ENCODE peak calls at places on chromosomes 11 and 22, in ten cellular contexts. V is Panc1; L is CD8-positive, alpha-beta T cell; O is A549; J is WERI-Rb-1; E is sigmoid colon; N is heart right ventricle; F is psoas muscle; D is heart left ventricle; X is adrenal gland. A is an unnamed sample.
A peak's percentile ranks its signal among the peaks of the same experiment; 100 is the strongest.

GRCh38 chr22:19524170-19525115 is at the start of gene CLDN5:
- DNase-seq in F (no peak), X (no peak), J (no peak), N (peak; percentile 79), O (no peak), E (no peak), L (no peak), V (no peak), D (peak; percentile 70), A (no peak)

GRCh38 chr11:120807414-120808150 is 216.3 kb upstream of the TBCEL start:
- DNase-seq in J (no peak), V (peak; percentile 62), O (peak; percentile 78), N (no peak), F (no peak), E (no peak), L (no peak), X (no peak), D (no peak), A (no peak)

GRCh38 chr11:9138133-9138453 is 46.7 kb upstream of the SCUBE2 start:
- DNase-seq in N (no peak), L (no peak), F (no peak), O (no peak), V (no peak), D (no peak), J (no peak), X (no peak), E (no peak), A (no peak)

GRCh38 chr11:70339066-70339465 is 59.3 kb upstream of the CTTN start:
- DNase-seq in V (no peak), D (no peak), N (no peak), F (no peak), L (no peak), O (no peak), E (no peak), J (no peak), X (no peak), A (no peak)

GRCh38 chr11:393219-394033 is 583 bp upstream of the PKP3 start:
- DNase-seq in O (peak; percentile 97), L (no peak), E (no peak), F (no peak), V (no peak), D (no peak), X (no peak), N (no peak), J (no peak), A (no peak)

GRCh38 chr11:78101073-78101472 is 21.4 kb upstream of the NDUFC2 start:
- DNase-seq in O (no peak), F (no peak), E (no peak), N (no peak), L (no peak), X (no peak), D (no peak), J (no peak), V (no peak), A (no peak)

GRCh38 chr11:60363542-60364525 is 14.5 kb upstream of the MS4A7 start:
- DNase-seq in J (peak; percentile 52), X (peak; percentile 78), D (peak; percentile 52), V (peak; percentile 43), L (peak; percentile 33), N (peak; percentile 50), O (peak; percentile 45), F (no peak), E (no peak), A (no peak)

GRCh38 chr11:107819361-107820014 is 39.1 kb downstream of the SLC35F2 start:
- DNase-seq in O (no peak), E (no peak), N (no peak), L (no peak), F (no peak), D (no peak), X (no peak), J (no peak), V (no peak), A (no peak)

GRCh38 chr22:50276143-50276542 is 6.0 kb upstream of the MAPK11 start:
- DNase-seq in E (peak; percentile 87), X (peak; percentile 89), O (no peak), J (peak; percentile 63), F (peak; percentile 61), D (peak; percentile 76), L (no peak), N (no peak), V (no peak), A (peak; percentile 52)

GRCh38 chr11:12859872-12860657 is 149.1 kb upstream of the RASSF10 start:
- DNase-seq in V (no peak), L (no peak), F (no peak), X (no peak), D (no peak), E (no peak), O (no peak), N (no peak), J (no peak), A (no peak)

GRCh38 chr11:112012877-112013276 is 12.3 kb upstream of the DLAT start:
- DNase-seq in N (no peak), O (no peak), L (no peak), E (no peak), F (no peak), V (no peak), J (no peak), X (no peak), D (no peak), A (no peak)

GRCh38 chr11:30760341-30760740 is 174.2 kb upstream of the MPPED2 start:
- DNase-seq in F (no peak), X (no peak), D (no peak), E (no peak), O (no peak), J (no peak), N (no peak), V (no peak), L (no peak), A (no peak)

DNA sequence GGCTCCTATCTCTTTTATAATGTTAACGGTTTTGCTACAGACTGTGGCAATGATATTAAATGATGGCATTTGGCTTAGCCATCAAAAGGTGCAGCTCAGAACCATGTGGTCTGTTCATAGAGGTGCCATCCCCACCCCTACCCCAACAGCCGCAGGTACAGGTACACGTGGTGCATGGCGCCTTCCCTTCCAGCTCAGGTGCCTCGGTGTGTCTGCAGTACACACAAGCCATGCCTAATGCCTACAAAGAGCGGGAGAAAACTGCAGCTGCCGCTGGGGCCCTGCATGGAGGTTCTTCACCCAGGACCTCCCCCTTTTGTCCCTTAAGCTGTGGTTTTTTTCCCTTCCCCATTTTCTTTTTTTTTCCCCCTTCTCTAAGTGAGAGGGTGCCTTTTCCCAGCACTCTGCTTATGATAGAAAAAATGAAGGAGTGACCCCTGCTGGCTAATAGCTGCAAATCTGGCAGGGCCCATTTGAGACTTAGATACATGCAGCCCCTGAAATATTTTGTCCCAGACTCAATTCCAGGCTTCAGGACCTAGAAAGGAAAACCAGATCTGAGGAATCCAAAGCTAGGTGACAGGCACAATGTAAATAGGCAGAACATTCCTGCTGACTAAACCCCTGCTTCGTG is 6.5 kb downstream of the OR52M1 start:
- DNase-seq in X (no peak), L (no peak), D (no peak), O (no peak), F (no peak), N (no peak), J (no peak), V (no peak), E (no peak), A (no peak)
- TF ChIP-seq CTCF in X (no peak), L (no peak), D (no peak), O (peak; percentile 32), F (no peak), N (no peak), J (peak; percentile 30), V (peak; percentile 71), E (no peak), A (peak; percentile 35)

DNA sequence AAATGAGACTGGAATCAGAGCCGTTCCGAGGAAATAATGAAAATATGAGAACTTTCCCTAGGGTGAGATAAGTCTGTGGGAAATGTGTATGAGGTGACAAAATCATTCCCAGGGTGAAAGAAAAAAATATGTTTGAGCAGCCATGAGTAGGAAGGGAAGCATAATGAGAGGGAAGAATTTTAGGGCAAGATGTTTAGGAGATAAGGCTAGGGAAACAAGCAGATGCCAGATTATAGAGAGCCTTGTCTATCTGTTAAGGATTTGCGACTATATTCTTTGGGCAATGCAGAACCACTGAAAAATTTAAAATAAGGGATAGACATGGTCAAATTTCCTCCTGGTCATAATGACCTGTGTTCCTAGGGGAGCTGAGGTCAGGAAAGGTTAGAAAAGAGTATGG is 54.4 kb downstream of the STIM1 start:
- DNase-seq in J (no peak), N (no peak), L (no peak), E (no peak), O (no peak), V (no peak), D (no peak), X (no peak), F (no peak), A (no peak)
- H3K27ac ChIP-seq in J (no peak overlapping the region), N (no peak overlapping the region), L (no peak overlapping the region), E (no peak overlapping the region), O (no peak overlapping the region), V (no peak overlapping the region), D (no peak overlapping the region), X (no peak overlapping the region), F (peak overlapping the region; percentile 0), A (no peak overlapping the region)

GRCh38 chr22:45318168-45318557 is 8.4 kb downstream of the FAM118A start:
- DNase-seq in O (no peak), V (no peak), F (peak; percentile 79), L (peak; percentile 82), D (peak; percentile 75), N (peak; percentile 89), J (no peak), X (peak; percentile 81), E (peak; percentile 94), A (no peak)
- H3K4me3 ChIP-seq in O (no peak overlapping the region), V (no peak overlapping the region), F (no peak overlapping the region), L (peak overlapping the region; percentile 30), D (peak overlapping the region; percentile 31), N (no peak overlapping the region), J (no peak overlapping the region), X (no peak overlapping the region), E (peak overlapping the region; percentile 11), A (no peak overlapping the region)

GRCh38 chr11:104546486-104546885 is 351.8 kb downstream of the CASP12 start:
- DNase-seq in V (no peak), J (no peak), N (no peak), L (no peak), E (no peak), D (no peak), O (no peak), F (no peak), X (no peak), A (no peak)

GRCh38 chr11:104549019-104549418 is 349.2 kb downstream of the CASP12 start:
- DNase-seq in J (no peak), X (no peak), E (no peak), V (no peak), O (no peak), N (no peak), F (no peak), D (no peak), L (no peak), A (no peak)

DNA sequence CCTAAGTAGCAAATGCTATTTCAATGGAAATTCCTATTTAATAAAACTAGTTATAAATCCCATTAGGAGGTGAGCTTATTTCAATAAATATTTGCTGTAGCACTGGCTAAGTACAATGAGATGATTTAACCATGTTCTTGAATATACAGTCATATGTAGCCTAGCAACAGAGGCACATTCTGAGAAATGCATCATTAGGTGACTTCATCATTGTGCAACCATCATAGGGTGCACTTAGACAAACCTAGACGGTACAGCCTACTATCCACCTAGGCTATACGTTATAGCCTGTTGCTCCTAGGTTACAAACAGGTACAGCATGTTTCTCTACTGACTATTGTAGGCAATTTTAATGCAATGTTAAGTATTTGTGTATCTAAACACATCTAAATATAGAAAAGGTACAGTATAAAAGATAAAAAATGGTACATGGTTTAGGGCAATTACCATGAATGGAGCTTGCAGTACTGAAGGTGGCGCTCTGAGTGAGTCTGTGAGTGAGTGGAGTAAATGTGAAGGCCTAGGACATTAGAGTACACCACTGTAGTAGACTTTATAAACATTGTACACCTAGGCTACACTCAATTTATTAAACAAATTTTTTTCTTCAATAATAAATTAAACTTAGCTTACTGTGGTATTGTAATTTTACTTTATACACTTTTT is 350.1 kb downstream of the CASP12 start:
- DNase-seq in E (no peak), O (no peak), L (no peak), N (no peak), V (no peak), X (no peak), F (no peak), D (no peak), J (no peak), A (no peak)
- TF ChIP-seq CTCF in E (no peak), O (no peak), L (no peak), N (no peak), V (peak; percentile 5), X (no peak), F (no peak), D (no peak), J (no peak), A (no peak)